ENCODE peak calls at places on chromosomes 5 and 9, in nine cellular contexts. Y is GM04503; N is adipocyte; Q is endothelial cell; U is activated CD8-positive, alpha-beta memory T cell treated with anti-CD3 and anti-CD28 coated beads, Interleukin-2, amount 50 U/mL, for 48 hours; G is ovary; K is NAMALWA; O is mesendoderm; Z is GM12891. A is an unnamed sample.

GRCh38 chr9:24011206-24011605 is 185.2 kb upstream of the ELAVL2 start:
- DNase-seq in Y (no peak), N (no peak), Q (no peak), U (no peak), G (no peak), K (no peak), O (peak; percentile 19), Z (no peak), A (no peak)

GRCh38 chr9:38285236-38285635 is 107.3 kb upstream of the ALDH1B1 start:
- DNase-seq in Y (no peak), N (no peak), Q (no peak), U (no peak), G (no peak), K (no peak), O (no peak), Z (no peak), A (no peak)

GRCh38 chr9:89312154-89312616 is 1.2 kb downstream of the CKS2 start:
- DNase-seq in Y (no peak), N (peak; percentile 67), Q (no peak), U (no peak), G (no peak), K (peak; percentile 70), O (peak; percentile 59), Z (no peak), A (peak; percentile 34)

GRCh38 chr9:86563959-86564358 is 209.7 kb upstream of the TUT7 start:
- DNase-seq in Y (no peak), N (no peak), Q (no peak), U (no peak), G (no peak), K (no peak), O (no peak), Z (no peak), A (no peak)

GRCh38 chr5:180589771-180590542 is 1.3 kb downstream of the SCGB3A1 start:
- DNase-seq in Y (no peak), N (peak; percentile 3), Q (no peak), U (no peak), G (no peak), K (no peak), O (no peak), Z (peak; percentile 6), A (no peak)

GRCh38 chr5:172090976-172091547 is 84.6 kb upstream of the FBXW11 start:
- DNase-seq in Y (no peak), N (no peak), Q (no peak), U (no peak), G (no peak), K (no peak), O (no peak), Z (no peak), A (no peak)

GRCh38 chr9:130053504-130054427 is at the start of gene GPR107:
- DNase-seq in Y (peak; percentile 26), N (peak; percentile 91), Q (peak; percentile 76), U (peak; percentile 91), G (peak; percentile 74), K (peak; percentile 79), O (peak; percentile 82), Z (peak; percentile 81), A (peak; percentile 32)

GRCh38 chr5:32173394-32174010 is 617 bp downstream of the GOLPH3 start:
- DNase-seq in Y (no peak), N (peak; percentile 79), Q (peak; percentile 22), U (no peak), G (peak; percentile 67), K (peak; percentile 68), O (peak; percentile 72), Z (peak; percentile 35), A (no peak)

GRCh38 chr9:121652037-121652837 is 803 bp downstream of the DAB2IP start:
- DNase-seq in Y (no peak), N (peak; percentile 60), Q (peak; percentile 56), U (no peak), G (peak; percentile 46), K (no peak), O (peak; percentile 70), Z (no peak), A (no peak)

GRCh38 chr9:122446819-122447484 is 30.8 kb downstream of the OR1J1 start:
- DNase-seq in Y (no peak), N (peak; percentile 10), Q (no peak), U (no peak), G (no peak), K (no peak), O (no peak), Z (no peak), A (no peak)

GRCh38 chr5:131821221-131821620 is 24.4 kb upstream of the FNIP1 start:
- DNase-seq in Y (peak; percentile 19), N (peak; percentile 43), Q (no peak), U (no peak), G (no peak), K (no peak), O (no peak), Z (no peak), A (no peak)

GRCh38 chr5:106964102-106964501 is 706.6 kb downstream of the EFNA5 start:
- DNase-seq in Y (no peak), N (peak; percentile 15), Q (no peak), U (no peak), G (no peak), K (no peak), O (no peak), Z (no peak), A (peak; percentile 96)

GRCh38 chr9:70407081-70407503 is 7.4 kb downstream of the KLF9 start:
- DNase-seq in Y (peak; percentile 96), N (peak; percentile 79), Q (no peak), U (no peak), G (no peak), K (no peak), O (no peak), Z (no peak), A (peak; percentile 95)

GRCh38 chr9:2255128-2255527 is 240.0 kb downstream of the SMARCA2 start:
- DNase-seq in Y (no peak), N (no peak), Q (no peak), U (no peak), G (no peak), K (no peak), O (peak; percentile 71), Z (no peak), A (no peak)

A was measured in renal cortical epithelial cell.